ENCODE peak calls at places on chromosome 21, in six cellular contexts. One of them, this sample, is unnamed. For H3K4me1, the result is how much of the 10 kb centered on the place peaks cover.

GRCh38 chr21:18517905-18518566 is 114.5 kb upstream of the TMPRSS15 start:
- DNase-seq in left ventricle myocardium inferior: no peak
- DNase-seq in testis: no peak
- DNase-seq in suprapubic skin: no peak
- DNase-seq in ovary: no peak
- DNase-seq in hepatocyte: no peak
- DNase-seq in this sample: no peak

GRCh38 chr21:41316641-41317392 is at the start of gene FAM3B:
- DNase-seq in hepatocyte: peak
- DNase-seq in testis: no peak
- DNase-seq in left ventricle myocardium inferior: no peak
- DNase-seq in suprapubic skin: no peak
- DNase-seq in ovary: no peak
- DNase-seq in this sample: no peak

GRCh38 chr21:42696516-42697040 is 43.2 kb downstream of the PDE9A start:
- DNase-seq in left ventricle myocardium inferior: no peak
- DNase-seq in hepatocyte: no peak
- DNase-seq in testis: no peak
- DNase-seq in suprapubic skin: no peak
- DNase-seq in ovary: no peak
- DNase-seq in this sample: no peak

GRCh38 chr21:29024474-29025327 is at the start of gene USP16:
- DNase-seq in ovary: peak
- DNase-seq in left ventricle myocardium inferior: peak
- DNase-seq in testis: peak
- DNase-seq in hepatocyte: peak
- DNase-seq in suprapubic skin: peak
- DNase-seq in this sample: peak

GRCh38 chr21:20639026-20639425 is 359.2 kb upstream of the NCAM2 start:
- DNase-seq in left ventricle myocardium inferior: no peak
- DNase-seq in hepatocyte: no peak
- DNase-seq in testis: no peak
- DNase-seq in ovary: no peak
- DNase-seq in suprapubic skin: no peak
- DNase-seq in this sample: no peak

GRCh38 chr21:29669416-29669815 is 270.4 kb downstream of the GRIK1 start:
- DNase-seq in suprapubic skin: no peak
- DNase-seq in hepatocyte: no peak
- DNase-seq in testis: no peak
- DNase-seq in ovary: no peak
- DNase-seq in left ventricle myocardium inferior: no peak
- DNase-seq in this sample: no peak

GRCh38 chr21:42108941-42109340 is 37.8 kb downstream of the UMODL1 start:
- DNase-seq in testis: no peak
- DNase-seq in left ventricle myocardium inferior: no peak
- DNase-seq in suprapubic skin: no peak
- DNase-seq in hepatocyte: no peak
- DNase-seq in ovary: no peak
- DNase-seq in this sample: no peak

GRCh38 chr21:44017601-44018000 is 5.5 kb downstream of the TRAPPC10 start:
- DNase-seq in hepatocyte: no peak
- DNase-seq in left ventricle myocardium inferior: no peak
- DNase-seq in suprapubic skin: no peak
- DNase-seq in ovary: no peak
- DNase-seq in testis: no peak
- DNase-seq in this sample: no peak

GRCh38 chr21:36323032-36323431 is 3.0 kb downstream of the MORC3 start:
- DNase-seq in left ventricle myocardium inferior: no peak
- DNase-seq in ovary: no peak
- DNase-seq in hepatocyte: no peak
- DNase-seq in testis: no peak
- DNase-seq in suprapubic skin: no peak
- DNase-seq in this sample: no peak
- H3K4me3 ChIP-seq in left ventricle myocardium inferior: peak
- H3K4me3 ChIP-seq in ovary: no peak
- H3K4me3 ChIP-seq in hepatocyte: no peak
- H3K4me3 ChIP-seq in testis: no peak
- H3K4me3 ChIP-seq in suprapubic skin: no peak
- H3K4me3 ChIP-seq in this sample: no peak

DNA sequence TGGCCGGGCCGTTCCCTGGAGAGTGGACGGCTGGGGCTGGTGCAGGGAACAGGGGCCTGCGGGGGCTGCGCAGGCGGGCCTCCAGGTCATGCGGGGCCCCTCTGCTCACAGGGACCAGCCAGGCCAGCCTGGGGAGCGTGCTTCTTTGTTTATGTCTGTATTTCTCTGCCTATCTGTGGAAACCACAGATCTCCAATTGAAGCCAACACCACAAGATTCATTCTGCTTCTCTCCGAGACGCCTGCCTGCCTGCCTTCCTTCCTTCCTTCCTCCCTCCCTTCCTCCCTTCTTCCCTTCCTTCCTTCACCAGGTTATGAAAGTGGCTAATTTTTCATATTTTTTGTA is 39.9 kb upstream of the HMGN1 start:
- DNase-seq in testis: no peak
- DNase-seq in hepatocyte: no peak
- DNase-seq in suprapubic skin: no peak
- DNase-seq in left ventricle myocardium inferior: no peak
- DNase-seq in ovary: no peak
- DNase-seq in this sample: no peak
- H3K27ac ChIP-seq in testis: peak
- H3K27ac ChIP-seq in hepatocyte: no peak
- H3K27ac ChIP-seq in suprapubic skin: no peak
- H3K27ac ChIP-seq in left ventricle myocardium inferior: peak
- H3K27ac ChIP-seq in ovary: no peak
- H3K27ac ChIP-seq in this sample: no peak

GRCh38 chr21:45975017-45975595 is 6.5 kb upstream of the COL6A1 start:
- DNase-seq in left ventricle myocardium inferior: peak
- DNase-seq in suprapubic skin: peak
- DNase-seq in ovary: peak
- DNase-seq in hepatocyte: peak
- DNase-seq in testis: peak
- DNase-seq in this sample: peak
- H3K4me1 ChIP-seq in left ventricle myocardium inferior: half or more
- H3K4me1 ChIP-seq in suprapubic skin: half or more
- H3K4me1 ChIP-seq in ovary: under half
- H3K4me1 ChIP-seq in hepatocyte: half or more
- H3K4me1 ChIP-seq in testis: under half
- H3K4me1 ChIP-seq in this sample: half or more

GRCh38 chr21:34523019-34523418 is 11.0 kb upstream of the KCNE1 start:
- DNase-seq in ovary: no peak
- DNase-seq in hepatocyte: peak
- DNase-seq in suprapubic skin: no peak
- DNase-seq in testis: no peak
- DNase-seq in left ventricle myocardium inferior: no peak
- DNase-seq in this sample: no peak

GRCh38 chr21:34526236-34526617 is 14.2 kb upstream of the KCNE1 start:
- DNase-seq in ovary: no peak
- DNase-seq in testis: no peak
- DNase-seq in left ventricle myocardium inferior: no peak
- DNase-seq in suprapubic skin: no peak
- DNase-seq in hepatocyte: no peak
- DNase-seq in this sample: no peak

GRCh38 chr21:34522284-34522683 is 10.3 kb upstream of the KCNE1 start:
- DNase-seq in left ventricle myocardium inferior: no peak
- DNase-seq in ovary: no peak
- DNase-seq in suprapubic skin: no peak
- DNase-seq in testis: no peak
- DNase-seq in hepatocyte: no peak
- DNase-seq in this sample: no peak

GRCh38 chr21:34526618-34527290 is 14.7 kb upstream of the KCNE1 start:
- DNase-seq in ovary: peak
- DNase-seq in suprapubic skin: peak
- DNase-seq in left ventricle myocardium inferior: peak
- DNase-seq in hepatocyte: peak
- DNase-seq in testis: peak
- DNase-seq in this sample: peak

GRCh38 chr21:34524671-34525601 is 12.9 kb upstream of the KCNE1 start:
- DNase-seq in left ventricle myocardium inferior: no peak
- DNase-seq in testis: peak
- DNase-seq in hepatocyte: peak
- DNase-seq in suprapubic skin: no peak
- DNase-seq in ovary: no peak
- DNase-seq in this sample: peak
- H3K4me3 ChIP-seq in left ventricle myocardium inferior: peak
- H3K4me3 ChIP-seq in testis: no peak
- H3K4me3 ChIP-seq in hepatocyte: peak
- H3K4me3 ChIP-seq in suprapubic skin: peak
- H3K4me3 ChIP-seq in ovary: peak
- H3K4me3 ChIP-seq in this sample: peak

GRCh38 chr21:39020751-39021474 is 162.3 kb downstream of the PSMG1 start:
- DNase-seq in left ventricle myocardium inferior: peak
- DNase-seq in testis: peak
- DNase-seq in hepatocyte: no peak
- DNase-seq in suprapubic skin: no peak
- DNase-seq in ovary: no peak
- DNase-seq in this sample: peak

GRCh38 chr21:39022035-39022900 is 161.0 kb downstream of the PSMG1 start:
- DNase-seq in ovary: no peak
- DNase-seq in left ventricle myocardium inferior: no peak
- DNase-seq in hepatocyte: no peak
- DNase-seq in testis: no peak
- DNase-seq in suprapubic skin: no peak
- DNase-seq in this sample: no peak

GRCh38 chr21:39022901-39023693 is 160.2 kb downstream of the PSMG1 start:
- DNase-seq in left ventricle myocardium inferior: peak
- DNase-seq in suprapubic skin: no peak
- DNase-seq in testis: peak
- DNase-seq in hepatocyte: no peak
- DNase-seq in ovary: peak
- DNase-seq in this sample: peak

GRCh38 chr21:39018730-39019129 is 164.5 kb downstream of the PSMG1 start:
- DNase-seq in testis: no peak
- DNase-seq in hepatocyte: no peak
- DNase-seq in left ventricle myocardium inferior: no peak
- DNase-seq in suprapubic skin: no peak
- DNase-seq in ovary: no peak
- DNase-seq in this sample: no peak

GRCh38 chr21:39021475-39021832 is 161.8 kb downstream of the PSMG1 start:
- DNase-seq in suprapubic skin: no peak
- DNase-seq in testis: no peak
- DNase-seq in ovary: no peak
- DNase-seq in left ventricle myocardium inferior: no peak
- DNase-seq in hepatocyte: no peak
- DNase-seq in this sample: no peak
- H3K27ac ChIP-seq in suprapubic skin: peak
- H3K27ac ChIP-seq in testis: no peak
- H3K27ac ChIP-seq in ovary: no peak
- H3K27ac ChIP-seq in left ventricle myocardium inferior: peak
- H3K27ac ChIP-seq in hepatocyte: no peak
- H3K27ac ChIP-seq in this sample: no peak